ENCODE peak calls at places on chromosomes 13 and 19, in eight cellular contexts. E is T47D, O is ELF-1, U is HT-29, P is colonic mucosa, R is astrocyte of the spinal cord, V is NCI-H1694 treated with DMSO at 0.1 percent for 48 hours, B is BE2C. H is an unnamed sample.

GRCh38 chr19:29576761-29577661 is 29.1 kb upstream of the POP4 start:
- DNase-seq in U (no peak), O (no peak), V (no peak), R (no peak), P (no peak), E (no peak), B (no peak), H (no peak)

GRCh38 chr19:40464059-40465024 is 1.2 kb downstream of the BLVRB start:
- DNase-seq in R (peak; percentile 85), V (peak; percentile 76), P (peak; percentile 95), B (peak; percentile 87), E (peak; percentile 92), U (peak; percentile 99), O (peak; percentile 88), H (peak; percentile 80)

GRCh38 chr19:6528544-6529121 is 2.2 kb upstream of the TNFSF9 start:
- DNase-seq in U (no peak), E (no peak), R (no peak), O (peak; percentile 48), V (no peak), P (peak; percentile 43), B (no peak), H (no peak)

GRCh38 chr13:84917252-84917878 is 881.9 kb downstream of the SLITRK6 start:
- DNase-seq in E (peak; percentile 40), B (no peak), U (peak; percentile 94), O (no peak), P (no peak), V (peak; percentile 28), R (peak; percentile 48), H (no peak)

GRCh38 chr19:21463449-21464105 is 41.8 kb upstream of the ZNF429 start:
- DNase-seq in B (peak; percentile 14), U (no peak), R (peak; percentile 3), O (peak; percentile 96), P (peak; percentile 70), V (no peak), E (peak; percentile 94), H (peak; percentile 68)

GRCh38 chr13:42498521-42498920 is 75.4 kb upstream of the TNFSF11 start:
- DNase-seq in O (no peak), B (no peak), V (no peak), U (no peak), P (no peak), R (no peak), E (no peak), H (no peak)

GRCh38 chr13:54033323-54033861 is 1004.8 kb downstream of the OLFM4 start:
- DNase-seq in P (no peak), B (no peak), O (no peak), E (no peak), U (no peak), R (no peak), V (no peak), H (no peak)

GRCh38 chr19:31260171-31260933 is 88.9 kb downstream of the TSHZ3 start:
- DNase-seq in P (peak; percentile 13), U (no peak), B (no peak), O (no peak), E (no peak), R (no peak), V (no peak), H (no peak)

GRCh38 chr13:33800646-33801186 is 17.2 kb upstream of the RFC3 start:
- DNase-seq in B (no peak), U (no peak), R (peak; percentile 4), P (no peak), V (no peak), O (no peak), E (no peak), H (no peak)